ENCODE peak calls at places on chromosomes 13 and 19, in five cellular contexts. Y is left ventricle myocardium inferior; B is activated gamma-delta T cell treated with anti-CD3 and anti-CD28 coated beads, Interleukin-2, amount 50 U/mL, for 16 hours; R is activated T-cell treated with anti-CD3 and anti-CD28 coated beads for 48 hours; K is A549. Z is an unnamed sample.

GRCh38 chr13:55219538-55219937 is 1921.2 kb upstream of the PRR20A start:
- DNase-seq in Y (no peak), B (no peak), R (no peak), K (no peak), Z (no peak)

GRCh38 chr19:50427997-50428425 is 4.7 kb upstream of the MYBPC2 start:
- DNase-seq in Y (peak), B (no peak), R (no peak), K (no peak), Z (peak)

GRCh38 chr19:5078179-5078578 is 109.3 kb downstream of the KDM4B start:
- DNase-seq in Y (no peak), B (no peak), R (no peak), K (no peak), Z (no peak)

GRCh38 chr19:53818756-53819155 is 5.4 kb downstream of the NLRP12 start:
- DNase-seq in Y (no peak), B (no peak), R (no peak), K (no peak), Z (no peak)

GRCh38 chr13:114027826-114028225 is 54.0 kb upstream of the C13orf46 start:
- DNase-seq in Y (no peak), B (no peak), R (no peak), K (no peak), Z (no peak)

GRCh38 chr19:29596080-29596479 is 10.0 kb upstream of the POP4 start:
- DNase-seq in Y (no peak), B (no peak), R (no peak), K (no peak), Z (no peak)

GRCh38 chr13:92769064-92769463 is 457.5 kb upstream of the GPC6 start:
- DNase-seq in Y (no peak), B (no peak), R (no peak), K (no peak), Z (no peak)

GRCh38 chr19:3029070-3029923 is at the start of gene TLE2:
- DNase-seq in Y (no peak), B (no peak), R (no peak), K (no peak), Z (no peak)

GRCh38 chr19:18576383-18576782 is 4.7 kb downstream of the UBA52 start:
- DNase-seq in Y (no peak), B (no peak), R (no peak), K (no peak), Z (no peak)

GRCh38 chr19:3969435-3970312 is 1.2 kb downstream of the DAPK3 start:
- DNase-seq in Y (no peak), B (no peak), R (no peak), K (peak), Z (no peak)

GRCh38 chr19:6464070-6464873 is at the start of gene CRB3:
- DNase-seq in Y (no peak), B (no peak), R (no peak), K (peak), Z (no peak)

GRCh38 chr13:40136896-40137295 is 481.4 kb downstream of the COG6 start:
- DNase-seq in Y (no peak), B (no peak), R (no peak), K (no peak), Z (no peak)

GRCh38 chr13:73765651-73766384 is 368.4 kb downstream of the KLF12 start:
- DNase-seq in Y (peak), B (peak), R (peak), K (no peak), Z (peak)

GRCh38 chr13:97385146-97385545 is 48.8 kb upstream of the RAP2A start:
- DNase-seq in Y (no peak), B (no peak), R (no peak), K (no peak), Z (no peak)

GRCh38 chr19:17164644-17165043 is 50.5 kb upstream of the USE1 start:
- DNase-seq in Y (no peak), B (no peak), R (no peak), K (no peak), Z (no peak)

GRCh38 chr13:25222740-25223139 is 50.7 kb upstream of the AMER2 start:
- DNase-seq in Y (no peak), B (no peak), R (no peak), K (no peak), Z (no peak)

GRCh38 chr19:41821003-41821735 is 23.3 kb downstream of the LYPD4 start:
- DNase-seq in Y (no peak), B (no peak), R (peak), K (peak), Z (no peak)

GRCh38 chr13:41577437-41577836 is 120.1 kb downstream of the RGCC start:
- DNase-seq in Y (peak), B (no peak), R (no peak), K (no peak), Z (no peak)

GRCh38 chr19:35352448-35353304 is 5.0 kb downstream of the FFAR1 start:
- DNase-seq in Y (peak), B (peak), R (peak), K (peak), Z (peak)

GRCh38 chr19:28705008-28705407 is 507.9 kb downstream of the UQCRFS1 start:
- DNase-seq in Y (no peak), B (no peak), R (no peak), K (peak), Z (no peak)

GRCh38 chr13:44818428-44818827 is 170.8 kb downstream of the NUFIP1 start:
- DNase-seq in Y (no peak), B (no peak), R (no peak), K (peak), Z (no peak)

GRCh38 chr13:75468098-75468497 is 13.9 kb downstream of the TBC1D4 start:
- DNase-seq in Y (no peak), B (no peak), R (no peak), K (no peak), Z (no peak)

GRCh38 chr19:34145741-34146202 is 26.5 kb upstream of the LSM14A start:
- DNase-seq in Y (no peak), B (peak), R (peak), K (peak), Z (peak)

GRCh38 chr13:30877335-30877734 is 28.7 kb upstream of the MEDAG start:
- DNase-seq in Y (no peak), B (no peak), R (no peak), K (no peak), Z (no peak)

GRCh38 chr13:40189885-40190655 is 476.4 kb downstream of the FOXO1 start:
- DNase-seq in Y (no peak), B (no peak), R (no peak), K (no peak), Z (no peak)

GRCh38 chr13:40895715-40896184 is 106.3 kb downstream of the SLC25A15 start:
- DNase-seq in Y (no peak), B (no peak), R (no peak), K (no peak), Z (no peak)

GRCh38 chr19:30739394-30739793 is 367.2 kb downstream of the ZNF536 start:
- DNase-seq in Y (no peak), B (no peak), R (no peak), K (no peak), Z (no peak)

GRCh38 chr13:114002771-114003321 is 29.0 kb upstream of the C13orf46 start:
- DNase-seq in Y (peak), B (no peak), R (no peak), K (no peak), Z (no peak)

GRCh38 chr19:4713384-4713951 is 10.2 kb downstream of the DPP9 start:
- DNase-seq in Y (peak), B (no peak), R (no peak), K (peak), Z (peak)

GRCh38 chr13:45368571-45368970 is 27.6 kb upstream of the TPT1 start:
- DNase-seq in Y (no peak), B (no peak), R (no peak), K (no peak), Z (no peak)

GRCh38 chr13:75704942-75705320 is 68.8 kb downstream of the LMO7 start:
- DNase-seq in Y (no peak), B (no peak), R (no peak), K (peak), Z (no peak)

GRCh38 chr19:58044391-58044790 is 10.6 kb downstream of the ZSCAN1 start:
- DNase-seq in Y (no peak), B (no peak), R (no peak), K (no peak), Z (no peak)

GRCh38 chr19:10919352-10920287 is 8.8 kb downstream of the YIPF2 start:
- DNase-seq in Y (no peak), B (no peak), R (no peak), K (no peak), Z (no peak)

Z was measured in heart right ventricle.